ENCODE peak calls at places on chromosomes 7 and 10, in seven cellular contexts. N is HCT116, I is SK-N-SH, Q is K562, O is H1, P is HepG2, V is GM12878. U is an unnamed sample.

GRCh38 chr7:131002600-131002999 is 268.6 kb upstream of the KLF14 start:
- DNase-seq in N (no peak), I (no peak), Q (no peak), O (no peak), P (no peak), V (no peak), U (no peak)

GRCh38 chr7:41437257-41438196 is 265.4 kb downstream of the INHBA start:
- DNase-seq in N (peak), I (no peak), Q (no peak), O (no peak), P (no peak), V (no peak), U (no peak)

GRCh38 chr10:11242443-11243386 is 225.0 kb downstream of the CELF2 start:
- DNase-seq in N (no peak), I (no peak), Q (no peak), O (no peak), P (no peak), V (peak), U (no peak)

GRCh38 chr10:25753776-25754175 is 180.3 kb upstream of the MYO3A start:
- DNase-seq in N (no peak), I (no peak), Q (no peak), O (no peak), P (no peak), V (no peak), U (no peak)

GRCh38 chr10:15863733-15864132 is 3.4 kb upstream of the MINDY3 start:
- DNase-seq in N (no peak), I (no peak), Q (no peak), O (no peak), P (no peak), V (no peak), U (no peak)

GRCh38 chr10:44990965-44991364 is 9.8 kb upstream of the ZNF22 start:
- DNase-seq in N (no peak), I (no peak), Q (no peak), O (no peak), P (no peak), V (no peak), U (no peak)

GRCh38 chr7:96920064-96920463 is 85.3 kb upstream of the DLX6 start:
- DNase-seq in N (no peak), I (no peak), Q (no peak), O (no peak), P (no peak), V (no peak), U (no peak)

GRCh38 chr7:85719981-85720963 is 533.4 kb upstream of the SEMA3D start:
- DNase-seq in N (no peak), I (no peak), Q (no peak), O (no peak), P (no peak), V (no peak), U (no peak)

GRCh38 chr7:50657912-50658311 is 92.7 kb upstream of the DDC start:
- DNase-seq in N (no peak), I (no peak), Q (no peak), O (peak), P (no peak), V (no peak), U (no peak)

DNA sequence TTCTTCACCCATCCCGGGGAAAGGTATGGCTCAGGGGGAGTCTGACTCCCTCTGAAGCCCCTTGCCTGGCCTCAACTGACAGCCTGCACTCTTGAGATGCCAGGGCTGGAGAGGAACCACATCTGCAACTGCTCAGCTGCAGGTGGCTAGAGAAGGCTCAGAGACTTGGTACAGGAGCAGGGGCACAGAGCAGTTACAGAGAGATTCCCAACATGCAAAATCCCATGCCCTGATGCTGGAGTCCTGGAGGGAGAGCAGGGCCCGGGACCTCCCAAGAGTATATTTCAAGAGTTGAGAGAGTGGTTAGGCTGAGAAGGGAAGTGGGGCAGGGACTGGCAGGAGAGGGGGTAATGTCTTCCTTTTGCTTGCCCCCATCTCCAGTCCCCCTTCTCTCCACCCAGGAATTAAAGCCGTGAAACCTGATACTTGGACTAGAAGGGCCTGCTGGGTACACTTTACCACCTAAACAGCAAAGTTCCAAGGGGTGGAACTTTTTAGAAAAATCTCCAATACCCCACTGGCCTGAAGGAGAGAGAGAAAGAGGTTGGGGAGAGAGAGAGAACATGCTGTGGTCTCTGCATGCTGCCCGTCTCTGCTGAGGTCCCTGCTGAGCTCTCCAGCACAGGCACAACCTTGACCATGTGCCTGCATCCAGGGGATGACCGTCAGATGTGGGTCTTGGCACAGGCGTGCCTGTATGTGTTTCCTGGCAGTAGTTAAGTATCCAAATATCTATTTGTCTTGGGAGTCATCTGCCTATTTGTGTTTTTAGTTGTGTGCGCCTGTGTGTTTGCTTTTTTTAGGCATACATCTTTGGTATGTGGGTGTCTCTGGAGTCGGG is 2.1 kb upstream of the UNC5B start:
- DNase-seq in N (no peak), I (no peak), Q (no peak), O (no peak), P (no peak), V (no peak), U (no peak)
- TF ChIP-seq JUND in N (no peak), I (no peak), Q (no peak), O (no peak), P (no peak), V (no peak), U (no peak)

DNA sequence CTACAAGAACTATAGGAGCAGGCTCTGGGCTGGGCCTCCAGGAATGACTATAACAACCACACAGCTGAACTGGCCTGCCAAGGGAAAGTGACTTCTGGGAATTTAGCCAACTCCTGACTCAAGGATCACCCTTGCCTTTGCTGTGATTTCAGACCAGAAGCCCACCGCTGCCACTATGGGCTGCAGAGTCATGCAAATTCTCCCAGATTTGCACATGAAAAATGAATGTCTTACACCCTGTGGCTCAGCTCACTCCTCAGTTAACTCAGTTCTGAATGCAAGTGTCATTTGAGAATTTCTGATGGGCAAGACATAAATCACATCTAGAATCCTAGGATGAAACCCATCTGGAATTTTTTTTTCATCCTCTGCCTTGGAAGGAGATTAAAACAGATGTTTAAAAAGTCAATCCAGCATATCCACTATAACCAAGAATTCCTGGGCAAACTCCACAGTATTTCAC is 186.5 kb upstream of the BET1 start:
- DNase-seq in N (peak), I (no peak), Q (no peak), O (no peak), P (no peak), V (no peak), U (no peak)
- TF ChIP-seq JUND in N (no peak), I (peak), Q (no peak), O (no peak), P (no peak), V (no peak), U (no peak)

GRCh38 chr7:24827027-24827426 is 69.8 kb upstream of the GSDME start:
- DNase-seq in N (no peak), I (no peak), Q (no peak), O (no peak), P (no peak), V (no peak), U (no peak)

GRCh38 chr7:24824896-24825295 is 67.6 kb upstream of the GSDME start:
- DNase-seq in N (no peak), I (no peak), Q (no peak), O (no peak), P (no peak), V (no peak), U (no peak)

GRCh38 chr7:24825315-24825917 is 68.2 kb upstream of the GSDME start:
- DNase-seq in N (no peak), I (no peak), Q (no peak), O (no peak), P (no peak), V (no peak), U (no peak)

GRCh38 chr7:24826662-24827020 is 69.4 kb upstream of the GSDME start:
- DNase-seq in N (no peak), I (no peak), Q (no peak), O (no peak), P (no peak), V (no peak), U (no peak)

DNA sequence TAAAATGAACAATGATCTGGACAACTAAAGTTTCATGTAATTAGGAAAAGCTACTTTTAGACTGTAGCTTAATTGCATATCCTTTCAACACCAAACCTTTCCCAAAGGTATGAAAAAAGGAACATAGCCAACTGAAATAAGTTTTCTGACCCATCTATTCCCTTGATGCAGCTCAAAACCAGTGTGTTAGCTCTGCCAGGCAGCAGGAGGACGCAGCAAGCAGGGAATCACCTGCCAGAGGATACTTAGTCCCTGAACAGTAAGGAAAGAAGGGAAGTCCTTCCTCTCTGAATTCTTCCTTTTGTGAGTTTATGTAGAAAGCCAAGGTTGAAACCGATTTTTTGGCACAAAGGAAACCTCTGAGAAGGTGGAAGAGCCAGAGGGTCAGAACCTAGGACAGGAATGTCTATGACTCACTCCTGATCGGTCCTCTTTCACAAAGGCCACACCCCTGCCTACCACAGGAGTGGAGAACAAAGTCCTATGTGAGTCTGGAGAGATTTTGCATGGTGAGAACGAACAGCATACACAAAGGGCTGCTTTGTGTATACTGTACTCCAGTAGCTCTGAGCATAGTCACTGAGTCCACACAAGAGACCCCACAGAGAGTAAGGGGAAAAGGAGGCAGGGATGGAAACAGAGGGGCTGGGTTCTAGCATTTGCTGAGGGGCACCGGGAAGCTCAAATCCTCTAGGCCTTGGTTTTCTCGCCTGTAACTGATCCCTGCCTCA is 68.8 kb upstream of the GSDME start:
- DNase-seq in N (peak), I (no peak), Q (peak), O (no peak), P (peak), V (no peak), U (peak)
- TF ChIP-seq JUND in N (peak), I (peak), Q (peak), O (peak), P (peak), V (no peak), U (no peak)

DNA sequence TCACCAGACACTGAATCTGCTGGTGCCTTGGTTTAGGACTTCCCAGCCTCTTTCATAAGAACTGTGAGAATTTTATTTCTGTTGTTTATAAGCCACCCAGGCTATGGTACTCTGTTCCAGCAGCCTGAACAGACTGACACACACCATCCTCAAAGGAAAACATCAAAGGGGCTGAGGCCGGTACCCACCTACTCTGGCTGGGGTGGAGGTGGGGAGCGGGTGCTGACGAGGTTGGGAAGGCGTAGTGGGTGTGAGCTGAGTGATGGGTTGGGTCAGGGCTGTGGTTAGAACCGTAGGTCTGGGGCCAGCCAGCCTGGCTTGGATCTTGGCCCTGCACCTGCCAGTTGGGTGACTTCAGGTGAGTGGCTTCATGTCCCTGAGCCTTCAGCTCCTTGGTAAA is 136.3 kb downstream of the SH3PXD2A start:
- DNase-seq in N (no peak), I (no peak), Q (no peak), O (no peak), P (no peak), V (no peak), U (no peak)
- TF ChIP-seq JUND in N (no peak), I (no peak), Q (no peak), O (no peak), P (no peak), V (no peak), U (no peak)

DNA sequence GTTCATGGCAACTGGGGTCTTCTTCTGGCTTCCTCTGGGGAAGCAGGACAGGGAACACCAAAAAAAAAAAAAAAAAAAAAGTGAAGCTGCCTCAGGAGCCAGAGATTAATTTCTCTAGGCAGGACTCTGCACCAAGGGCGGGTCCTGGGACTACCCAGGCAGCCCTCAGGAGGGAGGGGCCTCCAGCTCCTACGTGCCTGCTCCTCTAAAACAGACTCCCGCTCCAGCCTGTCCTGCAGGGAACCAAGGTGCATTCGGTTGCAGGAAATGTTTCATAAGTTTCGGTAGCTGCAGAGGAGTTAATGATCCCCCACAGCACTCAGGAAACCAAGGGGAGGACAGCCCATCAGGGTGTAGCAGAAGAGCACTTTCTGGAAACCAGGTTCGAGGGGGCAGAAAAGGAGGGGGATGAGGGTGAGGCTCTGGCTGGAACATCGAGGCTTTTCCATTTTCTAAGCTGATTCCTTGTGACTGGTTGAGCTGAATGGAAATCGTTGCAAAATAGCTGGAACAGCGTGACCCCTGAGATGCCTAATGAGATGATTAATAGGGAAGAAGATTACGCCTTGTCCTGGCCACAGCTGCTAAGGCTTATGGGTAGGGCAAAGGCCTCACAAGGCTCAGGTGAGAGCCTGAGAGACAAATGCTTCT is 84.2 kb downstream of the STRA8 start:
- DNase-seq in N (no peak), I (no peak), Q (no peak), O (no peak), P (peak), V (no peak), U (no peak)
- TF ChIP-seq JUND in N (no peak), I (no peak), Q (no peak), O (no peak), P (no peak), V (no peak), U (no peak)

GRCh38 chr7:1533255-1533568 is 2.7 kb downstream of the MAFK start:
- DNase-seq in N (no peak), I (no peak), Q (no peak), O (no peak), P (no peak), V (no peak), U (no peak)

GRCh38 chr7:1532456-1533254 is 2.2 kb downstream of the MAFK start:
- DNase-seq in N (peak), I (no peak), Q (peak), O (no peak), P (peak), V (no peak), U (peak)

GRCh38 chr7:1535100-1535458 is 4.6 kb downstream of the MAFK start:
- DNase-seq in N (no peak), I (no peak), Q (no peak), O (no peak), P (no peak), V (no peak), U (no peak)

GRCh38 chr7:1534330-1535099 is 4.0 kb downstream of the MAFK start:
- DNase-seq in N (no peak), I (no peak), Q (no peak), O (no peak), P (no peak), V (no peak), U (no peak)

GRCh38 chr7:1533569-1534329 is 3.2 kb downstream of the MAFK start:
- DNase-seq in N (no peak), I (peak), Q (peak), O (no peak), P (no peak), V (no peak), U (no peak)
- TF ChIP-seq JUND in N (no peak), I (peak), Q (peak), O (no peak), P (no peak), V (no peak), U (no peak)

DNA sequence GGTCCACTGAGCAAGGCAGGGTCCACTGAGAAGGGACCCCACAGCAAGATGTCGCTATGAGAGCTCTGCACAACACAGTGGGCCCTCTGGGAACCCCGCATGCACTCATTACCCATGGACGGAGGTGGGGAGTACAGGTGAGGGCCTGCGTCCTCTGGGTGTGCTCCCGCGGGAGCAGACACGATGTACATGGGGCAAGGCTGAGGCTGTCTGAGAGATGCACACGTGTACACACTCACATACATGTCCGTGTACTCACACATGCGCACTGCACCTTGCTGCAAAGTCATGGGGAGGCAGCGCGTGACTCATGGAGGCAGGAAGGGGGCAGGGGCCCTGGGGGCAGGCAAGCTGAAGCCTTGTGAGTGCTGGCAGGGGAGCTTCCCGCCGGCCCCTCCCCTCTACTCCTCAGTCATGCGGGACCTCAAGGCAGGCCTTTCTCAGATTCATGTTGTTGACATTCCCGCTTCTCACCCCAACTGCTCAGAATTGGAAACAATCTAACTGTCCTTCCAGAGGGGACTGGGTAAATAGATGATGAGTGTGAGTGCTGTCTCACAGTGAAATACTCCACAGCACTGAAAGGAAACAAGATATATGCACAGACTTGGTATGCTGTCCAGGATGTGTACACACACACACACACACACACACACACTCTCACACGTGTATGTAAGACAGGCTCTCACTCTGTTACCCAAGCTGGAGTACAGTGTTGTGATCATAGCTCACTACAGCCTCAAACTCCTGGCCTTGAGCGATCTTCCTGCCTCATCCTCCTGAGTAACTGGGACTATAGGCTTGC is 40.0 kb downstream of the GOLGA7B start:
- DNase-seq in N (peak), I (peak), Q (peak), O (peak), P (no peak), V (no peak), U (peak)
- TF ChIP-seq JUND in N (no peak), I (no peak), Q (peak), O (no peak), P (no peak), V (no peak), U (no peak)